ENCODE peak calls at places on chromosomes 3 and 15, in nine cellular contexts. H is midbrain, N is NCI-H345, L is SK-N-SH, A is HEK293T, Q is DMS 273 treated with DMSO at 0.1 percent for 48 hours, U is EH, O is Calu3, R is HT1080. V is an unnamed sample.
A peak's percentile ranks its signal among the peaks of the same experiment; 100 is the strongest.

GRCh38 chr3:33385423-33385822 is 54.8 kb downstream of the UBP1 start:
- DNase-seq in U (no peak), L (no peak), A (no peak), Q (no peak), R (peak; percentile 59), O (no peak), H (no peak), N (no peak), V (no peak)

GRCh38 chr3:127195417-127195816 is 2.5 kb downstream of the PRR23E start:
- DNase-seq in H (no peak), O (no peak), N (no peak), R (no peak), U (no peak), A (no peak), L (no peak), Q (no peak), V (no peak)

GRCh38 chr3:137762674-137763593 is 1.2 kb upstream of the SOX14 start:
- DNase-seq in H (no peak), R (no peak), Q (no peak), A (no peak), L (peak; percentile 33), O (no peak), U (no peak), N (no peak), V (no peak)

GRCh38 chr3:183629546-183630301 is 5.7 kb upstream of the KLHL24 start:
- DNase-seq in N (peak; percentile 85), L (no peak), H (no peak), Q (no peak), R (no peak), O (no peak), A (no peak), U (no peak), V (no peak)

GRCh38 chr15:31457631-31458526 is 131.2 kb downstream of the KLF13 start:
- DNase-seq in N (no peak), O (no peak), H (no peak), A (no peak), Q (no peak), L (no peak), U (peak; percentile 85), R (peak; percentile 23), V (peak; percentile 73)

GRCh38 chr3:67940200-67940952 is 286.0 kb upstream of the SUCLG2 start:
- DNase-seq in R (no peak), L (no peak), O (peak; percentile 24), U (no peak), Q (no peak), N (no peak), H (no peak), A (no peak), V (peak; percentile 29)

GRCh38 chr15:57340673-57341259 is 35.5 kb upstream of the CGNL1 start:
- DNase-seq in H (peak; percentile 70), O (peak; percentile 76), L (peak; percentile 72), R (peak; percentile 56), Q (no peak), U (peak; percentile 66), N (peak; percentile 45), A (peak; percentile 39), V (peak; percentile 56)

GRCh38 chr3:24446032-24446431 is 48.6 kb downstream of the THRB start:
- DNase-seq in H (no peak), L (no peak), Q (no peak), N (no peak), U (no peak), A (no peak), R (no peak), O (no peak), V (no peak)

GRCh38 chr3:9826815-9827574 is 16.8 kb downstream of the RPUSD3 start:
- DNase-seq in N (no peak), H (no peak), R (peak; percentile 56), L (peak; percentile 44), U (peak; percentile 46), Q (no peak), O (peak; percentile 43), A (peak; percentile 62), V (peak; percentile 41)

V was measured in MCF 10A.